ENCODE peak calls at places on chromosomes 5 and 9, in nine cellular contexts. M is NCI-H1092 treated with DMSO at 0.1 percent for 48 hours; I is NCI-H1417; Z is mesenteric fat pad; Q is T-helper 1 cell; W is naive thymus-derived CD8-positive, alpha-beta T cell; B is mammary epithelial cell; N is GM03348; A is SW 1271. C is an unnamed sample.

GRCh38 chr5:180056153-180056552 is 15.4 kb downstream of the RNF130 start:
- DNase-seq in M (no peak), I (no peak), Z (no peak), Q (no peak), W (no peak), B (no peak), N (no peak), A (no peak), C (no peak)

GRCh38 chr5:149317281-149318048 is 27.8 kb upstream of the GRPEL2 start:
- DNase-seq in M (peak; percentile 44), I (peak; percentile 46), Z (no peak), Q (peak; percentile 32), W (peak; percentile 46), B (peak; percentile 37), N (peak; percentile 83), A (peak; percentile 59), C (no peak)

GRCh38 chr5:157213527-157214243 is 33.0 kb downstream of the ITK start:
- DNase-seq in M (no peak), I (no peak), Z (no peak), Q (no peak), W (no peak), B (no peak), N (no peak), A (no peak), C (no peak)

GRCh38 chr5:17189381-17190036 is 27.9 kb upstream of the BASP1 start:
- DNase-seq in M (peak; percentile 76), I (peak; percentile 87), Z (no peak), Q (peak; percentile 38), W (peak; percentile 39), B (peak; percentile 52), N (peak; percentile 66), A (peak; percentile 82), C (peak; percentile 66)

GRCh38 chr5:10627185-10628115 is 63.6 kb downstream of the ANKRD33B start:
- DNase-seq in M (peak; percentile 79), I (peak; percentile 89), Z (peak; percentile 91), Q (peak; percentile 78), W (peak; percentile 73), B (peak; percentile 86), N (peak; percentile 96), A (peak; percentile 91), C (peak; percentile 97)

GRCh38 chr9:84305452-84306131 is 35.0 kb downstream of the SLC28A3 start:
- DNase-seq in M (no peak), I (no peak), Z (no peak), Q (no peak), W (no peak), B (no peak), N (no peak), A (no peak), C (no peak)

GRCh38 chr5:172866802-172867748 is 33.0 kb downstream of the ERGIC1 start:
- DNase-seq in M (no peak), I (no peak), Z (no peak), Q (no peak), W (no peak), B (no peak), N (no peak), A (no peak), C (no peak)

GRCh38 chr5:176740131-176740701 is 70.1 kb upstream of the UNC5A start:
- DNase-seq in M (peak; percentile 75), I (no peak), Z (peak; percentile 86), Q (no peak), W (peak; percentile 10), B (no peak), N (no peak), A (no peak), C (no peak)

GRCh38 chr9:134127065-134127580 is 8.8 kb upstream of the WDR5 start:
- DNase-seq in M (no peak), I (no peak), Z (no peak), Q (no peak), W (no peak), B (no peak), N (no peak), A (no peak), C (no peak)

GRCh38 chr9:5698810-5699556 is 70.1 kb downstream of the RIC1 start:
- DNase-seq in M (no peak), I (no peak), Z (no peak), Q (no peak), W (no peak), B (no peak), N (no peak), A (no peak), C (no peak)

GRCh38 chr9:87277346-87277745 is 220.3 kb upstream of the DAPK1 start:
- DNase-seq in M (no peak), I (no peak), Z (no peak), Q (no peak), W (no peak), B (peak; percentile 48), N (no peak), A (no peak), C (no peak)

GRCh38 chr9:81335879-81336421 is 353.4 kb downstream of the TLE1 start:
- DNase-seq in M (no peak), I (no peak), Z (no peak), Q (no peak), W (no peak), B (no peak), N (no peak), A (no peak), C (no peak)

GRCh38 chr9:72557549-72557948 is 36.1 kb downstream of the TMC1 start:
- DNase-seq in M (no peak), I (no peak), Z (no peak), Q (no peak), W (no peak), B (peak; percentile 97), N (peak; percentile 82), A (peak; percentile 98), C (peak; percentile 36)

GRCh38 chr5:177389368-177390169 is 5.3 kb downstream of the SLC34A1 start:
- DNase-seq in M (no peak), I (no peak), Z (no peak), Q (peak; percentile 25), W (peak; percentile 31), B (peak; percentile 96), N (peak; percentile 65), A (no peak), C (no peak)

GRCh38 chr5:41722359-41722950 is 147.8 kb downstream of the OXCT1 start:
- DNase-seq in M (no peak), I (no peak), Z (no peak), Q (no peak), W (no peak), B (no peak), N (no peak), A (no peak), C (no peak)

GRCh38 chr9:131446276-131446675 is 52.4 kb downstream of the PRRC2B start:
- DNase-seq in M (no peak), I (no peak), Z (peak; percentile 55), Q (no peak), W (no peak), B (no peak), N (no peak), A (no peak), C (no peak)

GRCh38 chr9:35114921-35115341 is 731 bp downstream of the ATOSB start:
- DNase-seq in M (no peak), I (no peak), Z (no peak), Q (no peak), W (no peak), B (peak; percentile 59), N (peak; percentile 52), A (peak; percentile 3), C (no peak)

GRCh38 chr5:98433673-98434072 is 339.8 kb upstream of the RGMB start:
- DNase-seq in M (no peak), I (no peak), Z (no peak), Q (no peak), W (no peak), B (peak; percentile 21), N (peak; percentile 30), A (no peak), C (no peak)

GRCh38 chr9:34962530-34962929 is 4.4 kb downstream of the PHF24 start:
- DNase-seq in M (no peak), I (no peak), Z (no peak), Q (no peak), W (no peak), B (no peak), N (no peak), A (no peak), C (no peak)

GRCh38 chr9:125513634-125514413 is 193.2 kb downstream of the MAPKAP1 start:
- DNase-seq in M (no peak), I (no peak), Z (no peak), Q (no peak), W (no peak), B (peak; percentile 91), N (peak; percentile 57), A (peak; percentile 87), C (peak; percentile 32)

GRCh38 chr9:99489043-99489378 is 266.9 kb downstream of the SEC61B start:
- DNase-seq in M (no peak), I (no peak), Z (no peak), Q (no peak), W (no peak), B (peak; percentile 14), N (peak; percentile 47), A (no peak), C (no peak)

GRCh38 chr5:160083012-160083436 is 36.2 kb downstream of the PWWP2A start:
- DNase-seq in M (no peak), I (no peak), Z (no peak), Q (no peak), W (no peak), B (peak; percentile 56), N (peak; percentile 86), A (peak; percentile 81), C (peak; percentile 55)

GRCh38 chr5:80008945-80009344 is 17.9 kb upstream of the MTX3 start:
- DNase-seq in M (no peak), I (no peak), Z (no peak), Q (no peak), W (no peak), B (no peak), N (no peak), A (no peak), C (no peak)

GRCh38 chr5:14186132-14186830 is 43.1 kb downstream of the TRIO start:
- DNase-seq in M (no peak), I (no peak), Z (no peak), Q (no peak), W (no peak), B (peak; percentile 87), N (no peak), A (peak; percentile 48), C (peak; percentile 37)

GRCh38 chr5:82397741-82398320 is 119.7 kb upstream of the RPS23 start:
- DNase-seq in M (no peak), I (no peak), Z (no peak), Q (no peak), W (no peak), B (peak; percentile 49), N (no peak), A (no peak), C (no peak)

GRCh38 chr9:76681556-76681955 is 82.7 kb upstream of the PCA3 start:
- DNase-seq in M (no peak), I (no peak), Z (no peak), Q (no peak), W (no peak), B (no peak), N (no peak), A (no peak), C (no peak)

GRCh38 chr5:147576646-147577535 is 67.0 kb upstream of the DPYSL3 start:
- DNase-seq in M (no peak), I (peak; percentile 51), Z (no peak), Q (no peak), W (no peak), B (peak; percentile 32), N (peak; percentile 69), A (peak; percentile 24), C (no peak)

GRCh38 chr9:88370346-88370745 is 17.9 kb upstream of the SPIN1 start:
- DNase-seq in M (no peak), I (no peak), Z (no peak), Q (no peak), W (no peak), B (peak; percentile 24), N (no peak), A (no peak), C (no peak)

GRCh38 chr9:78599939-78600338 is 303.0 kb downstream of the PSAT1 start:
- DNase-seq in M (no peak), I (no peak), Z (no peak), Q (no peak), W (no peak), B (no peak), N (no peak), A (no peak), C (no peak)

GRCh38 chr5:134246771-134247329 is 21.0 kb upstream of the PPP2CA start:
- DNase-seq in M (no peak), I (no peak), Z (no peak), Q (no peak), W (no peak), B (peak; percentile 61), N (no peak), A (no peak), C (no peak)

GRCh38 chr5:67215592-67216471 is 19.2 kb upstream of the CD180 start:
- DNase-seq in M (peak; percentile 32), I (no peak), Z (no peak), Q (peak; percentile 56), W (peak; percentile 67), B (no peak), N (no peak), A (no peak), C (peak; percentile 54)